ENCODE peak calls at places on chromosomes 16 and 17, in four cellular contexts. B is tibial nerve, C is K562, F is transverse colon. E is an unnamed sample.

GRCh38 chr16:50653056-50653455 is 28.1 kb downstream of the SNX20 start:
- DNase-seq in B (no peak), C (no peak), F (no peak), E (no peak)

GRCh38 chr17:6303664-6304063 is 131.3 kb downstream of the AIPL1 start:
- DNase-seq in B (no peak), C (no peak), F (no peak), E (no peak)

GRCh38 chr16:68800257-68800875 is 43.0 kb upstream of the TANGO6 start:
- DNase-seq in B (peak), C (peak), F (peak), E (peak)

GRCh38 chr17:199806-200603 is 18.6 kb upstream of the DOC2B start:
- DNase-seq in B (no peak), C (no peak), F (no peak), E (peak)

GRCh38 chr17:77608431-77608830 is 350.1 kb upstream of the TNRC6C start:
- DNase-seq in B (no peak), C (no peak), F (no peak), E (no peak)

GRCh38 chr17:46192484-46193245 is 564 bp downstream of the KANSL1 start:
- DNase-seq in B (peak), C (peak), F (peak), E (peak)

GRCh38 chr17:78051186-78051972 is 77.2 kb downstream of the TMC6 start:
- DNase-seq in B (no peak), C (no peak), F (no peak), E (no peak)

GRCh38 chr17:48054238-48055185 is 6.4 kb downstream of the NFE2L1 start:
- DNase-seq in B (peak), C (peak), F (peak), E (peak)

GRCh38 chr17:54754560-54754959 is 146.1 kb upstream of the TOM1L1 start:
- DNase-seq in B (no peak), C (peak), F (no peak), E (no peak)

GRCh38 chr16:10828851-10829331 is 10.3 kb upstream of the TVP23A start:
- DNase-seq in B (peak), C (no peak), F (peak), E (peak)

GRCh38 chr17:79001190-79002020 is 8.2 kb downstream of the CANT1 start:
- DNase-seq in B (no peak), C (no peak), F (no peak), E (no peak)

GRCh38 chr17:42980766-42981397 is 517 bp downstream of the RUNDC1 start:
- DNase-seq in B (no peak), C (peak), F (peak), E (no peak)

GRCh38 chr17:38908676-38909181 is 16.7 kb upstream of the LASP1NB start:
- DNase-seq in B (no peak), C (no peak), F (no peak), E (peak)

GRCh38 chr17:8534498-8535188 is 95.9 kb downstream of the MYH10 start:
- DNase-seq in B (no peak), C (no peak), F (no peak), E (no peak)

GRCh38 chr17:13568746-13569739 is 32.7 kb downstream of the HS3ST3A1 start:
- DNase-seq in B (no peak), C (no peak), F (no peak), E (no peak)

GRCh38 chr17:1108560-1108809 is 71.3 kb downstream of the ABR start:
- DNase-seq in B (no peak), C (no peak), F (no peak), E (no peak)

GRCh38 chr17:76501018-76501826 is at the start of gene RHBDF2:
- DNase-seq in B (peak), C (peak), F (peak), E (peak)

GRCh38 chr16:19439483-19439882 is 21.8 kb downstream of the TMC5 start:
- DNase-seq in B (no peak), C (no peak), F (no peak), E (no peak)

GRCh38 chr17:1515640-1516402 is 591 bp downstream of the INPP5K start:
- DNase-seq in B (no peak), C (no peak), F (peak), E (peak)

GRCh38 chr17:45963889-45964288 is 35.2 kb upstream of the STH start:
- DNase-seq in B (no peak), C (no peak), F (no peak), E (no peak)

GRCh38 chr17:73667184-73667959 is 23.1 kb upstream of the SDK2 start:
- DNase-seq in B (no peak), C (no peak), F (no peak), E (no peak)

GRCh38 chr16:87945351-87946042 is 5.7 kb upstream of the BANP start:
- DNase-seq in B (peak), C (no peak), F (peak), E (peak)

GRCh38 chr17:13088666-13089065 is 70.8 kb upstream of the ELAC2 start:
- DNase-seq in B (no peak), C (no peak), F (no peak), E (no peak)

GRCh38 chr16:13935408-13935807 is 15.5 kb downstream of the ERCC4 start:
- DNase-seq in B (no peak), C (peak), F (no peak), E (no peak)

GRCh38 chr16:61564741-61565140 is 471.5 kb downstream of the CDH8 start:
- DNase-seq in B (no peak), C (no peak), F (no peak), E (no peak)
- TF ChIP-seq EP300 in B (no peak), C (no peak), F (no peak), E (no peak)

DNA sequence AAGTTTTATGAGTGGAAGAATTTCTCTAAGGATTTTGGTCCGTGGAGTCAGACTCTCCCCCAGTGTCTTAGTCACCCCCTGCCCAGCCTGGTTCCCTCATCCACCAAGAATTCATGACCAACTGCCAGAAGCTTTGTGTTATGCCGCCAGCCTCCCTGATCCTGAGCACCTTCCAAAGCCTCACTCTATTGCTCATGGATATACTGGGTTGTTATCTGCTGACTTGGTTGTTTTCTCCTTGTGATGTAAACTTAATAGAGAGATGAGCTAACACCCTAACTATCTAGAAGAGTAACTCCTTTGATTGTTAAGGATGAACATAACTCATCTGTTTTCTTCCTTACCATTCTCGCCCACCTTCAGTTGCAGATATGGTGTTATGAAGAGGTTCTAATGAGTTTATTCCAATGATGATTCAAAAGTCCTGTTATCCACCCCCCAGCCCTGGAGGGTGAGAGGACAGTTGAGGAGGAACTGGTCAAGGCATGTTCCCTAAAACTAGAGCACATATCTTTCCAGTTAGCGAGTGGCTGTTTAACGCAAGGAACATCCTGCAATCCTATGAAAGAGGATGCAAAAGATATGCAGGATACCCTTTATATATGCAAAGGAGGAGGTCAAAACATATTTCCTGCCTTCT is 1.5 kb upstream of the PSMD3 start:
- DNase-seq in B (no peak), C (no peak), F (no peak), E (no peak)
- H3K27ac ChIP-seq in B (no peak), C (no peak), F (no peak), E (no peak)

DNA sequence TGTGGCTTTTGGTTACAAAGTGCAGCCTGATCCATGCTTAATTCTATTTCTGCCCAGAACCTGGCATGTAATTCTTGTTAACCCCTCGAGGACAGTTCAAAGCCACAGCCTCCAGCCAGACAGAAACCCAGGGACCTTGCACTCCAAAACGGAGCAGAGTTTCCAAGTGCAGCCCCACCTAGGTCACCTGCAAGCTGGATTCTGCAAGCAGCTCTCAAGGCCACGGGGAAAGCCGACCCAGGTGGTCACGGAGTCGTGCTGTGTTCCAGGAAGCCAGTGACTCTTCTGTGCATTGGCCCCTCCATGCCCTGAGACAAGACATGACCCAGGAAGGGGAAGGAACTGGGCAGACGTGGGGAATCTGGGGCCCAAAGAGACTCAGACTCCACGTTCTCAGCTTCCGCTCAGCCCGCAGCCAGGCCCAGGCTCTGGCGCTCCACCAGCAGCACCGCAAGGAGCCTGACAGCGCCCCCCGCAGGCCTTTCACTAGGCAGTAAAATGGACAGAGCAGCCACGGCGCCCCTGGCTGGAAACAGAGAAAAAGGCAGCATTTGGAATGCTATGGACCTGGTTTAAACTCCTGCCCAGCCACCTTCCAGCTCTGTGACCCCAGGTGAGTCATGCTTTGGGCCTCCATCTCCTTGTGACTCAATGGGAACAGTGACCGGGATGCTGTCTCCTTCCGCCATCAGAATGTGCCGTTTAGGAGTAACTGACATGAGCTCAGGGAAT is 27.3 kb upstream of the GSG1L start:
- DNase-seq in B (no peak), C (peak), F (no peak), E (no peak)
- TF ChIP-seq EP300 in B (no peak), C (no peak), F (no peak), E (no peak)

DNA sequence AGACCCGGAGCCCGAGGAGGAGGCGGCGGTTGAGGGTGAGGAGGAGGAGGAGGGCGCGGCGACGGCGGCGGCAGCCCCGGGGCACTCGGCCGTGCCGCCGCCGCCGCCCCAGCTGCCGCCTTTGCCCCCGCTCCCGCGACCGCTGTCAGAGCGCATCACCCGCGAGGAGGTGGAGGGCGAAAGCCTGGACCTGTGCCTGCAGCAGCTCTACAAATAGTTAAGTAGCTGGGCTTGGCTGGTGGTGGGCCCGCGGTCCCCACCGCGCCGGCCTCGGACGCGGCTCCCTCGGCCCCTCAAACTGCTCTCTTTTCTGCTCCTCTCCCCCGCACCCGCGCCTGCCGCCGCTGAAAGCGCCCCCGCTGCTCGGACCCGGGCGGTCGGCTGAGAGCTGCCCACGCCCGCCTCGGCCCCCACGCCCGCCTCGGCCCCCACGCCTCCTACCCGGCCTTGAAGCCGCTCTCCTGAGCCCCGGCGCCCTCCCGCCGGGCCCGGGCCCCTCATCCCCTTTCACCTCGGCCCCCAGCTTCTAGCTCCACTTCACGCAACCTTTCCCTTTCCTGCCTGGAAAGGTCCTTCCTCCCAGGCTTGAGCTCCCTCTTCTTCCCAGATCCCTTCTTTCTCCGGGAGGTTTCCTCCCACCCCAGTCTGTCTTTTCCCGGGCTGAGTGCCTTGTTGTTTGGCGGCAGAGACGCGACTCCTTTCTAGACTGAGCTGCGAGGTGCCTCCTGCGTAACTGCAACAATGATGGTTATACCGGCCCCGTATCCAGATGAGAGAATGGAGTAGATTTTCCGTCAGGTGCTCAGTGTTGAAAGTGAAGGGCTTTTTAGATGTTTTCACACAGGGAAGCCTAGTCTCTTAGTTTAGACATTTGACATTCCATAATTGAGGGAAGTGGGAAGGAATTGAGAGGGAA is 850 bp downstream of the PPM1E start:
- DNase-seq in B (no peak), C (peak), F (no peak), E (no peak)
- H3K27ac ChIP-seq in B (no peak), C (no peak), F (no peak), E (no peak)